ENCODE peak calls at places on chromosomes 11 and 22, in seven cellular contexts. U is H1, D is suprapubic skin, N is HepG2, L is sigmoid colon, H is K562, P is SK-N-SH. S is an unnamed sample.

GRCh38 chr22:32618461-32619140 is 144.0 kb downstream of the FBXO7 start:
- DNase-seq in U (no peak), D (no peak), N (no peak), L (peak), H (no peak), P (no peak), S (no peak)

GRCh38 chr11:64358907-64359711 is at the start of gene RPS6KA4:
- DNase-seq in U (no peak), D (no peak), N (no peak), L (no peak), H (peak), P (peak), S (peak)

GRCh38 chr11:12215192-12215591 is 104.8 kb downstream of the MICAL2 start:
- DNase-seq in U (no peak), D (no peak), N (no peak), L (no peak), H (no peak), P (no peak), S (no peak)

GRCh38 chr11:86486261-86487030 is 111.8 kb downstream of the CCDC81 start:
- DNase-seq in U (no peak), D (no peak), N (no peak), L (no peak), H (no peak), P (no peak), S (no peak)

GRCh38 chr11:17389205-17389956 is 922 bp upstream of the KCNJ11 start:
- DNase-seq in U (peak), D (no peak), N (peak), L (peak), H (peak), P (peak), S (peak)

GRCh38 chr22:36363378-36363931 is 24.3 kb downstream of the MYH9 start:
- DNase-seq in U (no peak), D (no peak), N (peak), L (no peak), H (no peak), P (no peak), S (peak)

GRCh38 chr22:40240160-40240559 is 62.4 kb downstream of the TNRC6B start:
- DNase-seq in U (no peak), D (no peak), N (no peak), L (no peak), H (peak), P (no peak), S (no peak)

GRCh38 chr11:130269544-130269943 is 45.2 kb downstream of the ZBTB44 start:
- DNase-seq in U (no peak), D (no peak), N (no peak), L (no peak), H (no peak), P (no peak), S (no peak)

GRCh38 chr11:86571273-86571948 is 101.0 kb downstream of the ME3 start:
- DNase-seq in U (peak), D (no peak), N (peak), L (no peak), H (peak), P (peak), S (no peak)

GRCh38 chr11:36002196-36002595 is 58.3 kb downstream of the LDLRAD3 start:
- DNase-seq in U (peak), D (no peak), N (no peak), L (no peak), H (no peak), P (no peak), S (no peak)

GRCh38 chr11:68810164-68810563 is 31.6 kb downstream of the CPT1A start:
- DNase-seq in U (no peak), D (no peak), N (no peak), L (no peak), H (no peak), P (peak), S (peak)

GRCh38 chr11:126637800-126638175 is 282.3 kb downstream of the ST3GAL4 start:
- DNase-seq in U (no peak), D (no peak), N (no peak), L (no peak), H (no peak), P (no peak), S (no peak)

GRCh38 chr11:63586451-63587166 is 23.4 kb upstream of the PLAAT2 start:
- DNase-seq in U (no peak), D (no peak), N (peak), L (no peak), H (no peak), P (no peak), S (no peak)

GRCh38 chr11:74932797-74933196 is 16.1 kb downstream of the XRRA1 start:
- DNase-seq in U (no peak), D (no peak), N (no peak), L (no peak), H (no peak), P (no peak), S (no peak)

GRCh38 chr22:21043856-21044535 is 1.8 kb upstream of the LRRC74B start:
- DNase-seq in U (no peak), D (no peak), N (no peak), L (no peak), H (no peak), P (no peak), S (no peak)

GRCh38 chr11:129410561-129410960 is 34.9 kb downstream of the BARX2 start:
- DNase-seq in U (no peak), D (no peak), N (no peak), L (no peak), H (no peak), P (no peak), S (no peak)

GRCh38 chr11:80595011-80595410 is 1154.2 kb upstream of the TENM4 start:
- DNase-seq in U (no peak), D (no peak), N (peak), L (no peak), H (no peak), P (no peak), S (no peak)

GRCh38 chr22:19962246-19962908 is 20.8 kb upstream of the TXNRD2 start:
- DNase-seq in U (peak), D (no peak), N (peak), L (peak), H (peak), P (peak), S (peak)

GRCh38 chr11:34570584-34570983 is 50.3 kb upstream of the EHF start:
- DNase-seq in U (no peak), D (no peak), N (no peak), L (no peak), H (no peak), P (peak), S (peak)

GRCh38 chr11:84476581-84476980 is 1150.6 kb downstream of the DLG2 start:
- DNase-seq in U (no peak), D (no peak), N (no peak), L (no peak), H (no peak), P (peak), S (no peak)

GRCh38 chr11:27700351-27701261 is at the start of gene BDNF:
- DNase-seq in U (no peak), D (no peak), N (no peak), L (no peak), H (no peak), P (peak), S (no peak)

GRCh38 chr11:3049430-3050243 is 7.6 kb downstream of the CARS1 start:
- DNase-seq in U (no peak), D (peak), N (no peak), L (peak), H (no peak), P (peak), S (peak)

GRCh38 chr11:4061700-4062099 is 32.9 kb upstream of the RRM1 start:
- DNase-seq in U (no peak), D (no peak), N (no peak), L (no peak), H (no peak), P (no peak), S (no peak)

GRCh38 chr11:70313945-70314344 is 43.5 kb downstream of the PPFIA1 start:
- DNase-seq in U (no peak), D (no peak), N (no peak), L (no peak), H (no peak), P (no peak), S (no peak)

GRCh38 chr11:113982306-113982705 is 7.4 kb downstream of the HTR3A start:
- DNase-seq in U (no peak), D (no peak), N (no peak), L (no peak), H (no peak), P (no peak), S (no peak)

GRCh38 chr11:2775626-2776350 is 76.0 kb upstream of the KCNQ1OT1 start:
- DNase-seq in U (no peak), D (peak), N (no peak), L (peak), H (no peak), P (no peak), S (peak)

GRCh38 chr22:48939441-48940265 is 888.0 kb downstream of the BRD1 start:
- DNase-seq in U (no peak), D (peak), N (no peak), L (peak), H (no peak), P (no peak), S (peak)

GRCh38 chr11:68357568-68357967 is 45.2 kb downstream of the LRP5 start:
- DNase-seq in U (no peak), D (no peak), N (no peak), L (no peak), H (no peak), P (no peak), S (no peak)

GRCh38 chr11:4203603-4204360 is 109.2 kb downstream of the RRM1 start:
- DNase-seq in U (no peak), D (no peak), N (no peak), L (no peak), H (peak), P (no peak), S (no peak)

GRCh38 chr11:95764267-95764898 is 25.2 kb downstream of the FAM76B start:
- DNase-seq in U (no peak), D (no peak), N (peak), L (no peak), H (peak), P (peak), S (no peak)

GRCh38 chr22:46233231-46233630 is 16.9 kb downstream of the CDPF1 start:
- DNase-seq in U (no peak), D (no peak), N (no peak), L (peak), H (no peak), P (no peak), S (no peak)

GRCh38 chr11:16902182-16902581 is 112.0 kb downstream of the PLEKHA7 start:
- DNase-seq in U (no peak), D (no peak), N (no peak), L (no peak), H (no peak), P (no peak), S (no peak)

GRCh38 chr22:27386186-27386585 is 415.4 kb downstream of the MN1 start:
- DNase-seq in U (no peak), D (peak), N (no peak), L (no peak), H (no peak), P (no peak), S (no peak)

GRCh38 chr11:47272706-47273105 is 2.8 kb downstream of the MADD start:
- DNase-seq in U (no peak), D (no peak), N (no peak), L (no peak), H (no peak), P (no peak), S (no peak)

GRCh38 chr22:48592488-48592887 is 1235.2 kb downstream of the BRD1 start:
- DNase-seq in U (no peak), D (no peak), N (no peak), L (no peak), H (no peak), P (no peak), S (no peak)

GRCh38 chr11:4589024-4589423 is 4.8 kb upstream of the OR52I1 start:
- DNase-seq in U (no peak), D (no peak), N (no peak), L (no peak), H (no peak), P (no peak), S (no peak)

GRCh38 chr11:16815047-16815767 is 76.8 kb downstream of the C11orf58 start:
- DNase-seq in U (no peak), D (peak), N (no peak), L (peak), H (no peak), P (no peak), S (peak)

GRCh38 chr22:48240165-48240934 is 1477.9 kb downstream of the TBC1D22A start:
- DNase-seq in U (no peak), D (no peak), N (no peak), L (no peak), H (peak), P (no peak), S (peak)

GRCh38 chr22:24466831-24467249 is 28.3 kb upstream of the UPB1 start:
- DNase-seq in U (no peak), D (no peak), N (no peak), L (no peak), H (peak), P (no peak), S (no peak)

GRCh38 chr22:38221407-38221806 is 19.6 kb downstream of the MAFF start:
- DNase-seq in U (no peak), D (no peak), N (no peak), L (no peak), H (no peak), P (no peak), S (no peak)

GRCh38 chr22:38220163-38220562 is 18.4 kb downstream of the MAFF start:
- DNase-seq in U (no peak), D (no peak), N (no peak), L (no peak), H (no peak), P (no peak), S (no peak)

GRCh38 chr22:38219644-38220043 is 17.9 kb downstream of the MAFF start:
- DNase-seq in U (no peak), D (no peak), N (no peak), L (no peak), H (no peak), P (peak), S (no peak)

GRCh38 chr22:38220653-38221386 is 19.0 kb downstream of the MAFF start:
- DNase-seq in U (no peak), D (no peak), N (no peak), L (no peak), H (no peak), P (no peak), S (no peak)

DNA sequence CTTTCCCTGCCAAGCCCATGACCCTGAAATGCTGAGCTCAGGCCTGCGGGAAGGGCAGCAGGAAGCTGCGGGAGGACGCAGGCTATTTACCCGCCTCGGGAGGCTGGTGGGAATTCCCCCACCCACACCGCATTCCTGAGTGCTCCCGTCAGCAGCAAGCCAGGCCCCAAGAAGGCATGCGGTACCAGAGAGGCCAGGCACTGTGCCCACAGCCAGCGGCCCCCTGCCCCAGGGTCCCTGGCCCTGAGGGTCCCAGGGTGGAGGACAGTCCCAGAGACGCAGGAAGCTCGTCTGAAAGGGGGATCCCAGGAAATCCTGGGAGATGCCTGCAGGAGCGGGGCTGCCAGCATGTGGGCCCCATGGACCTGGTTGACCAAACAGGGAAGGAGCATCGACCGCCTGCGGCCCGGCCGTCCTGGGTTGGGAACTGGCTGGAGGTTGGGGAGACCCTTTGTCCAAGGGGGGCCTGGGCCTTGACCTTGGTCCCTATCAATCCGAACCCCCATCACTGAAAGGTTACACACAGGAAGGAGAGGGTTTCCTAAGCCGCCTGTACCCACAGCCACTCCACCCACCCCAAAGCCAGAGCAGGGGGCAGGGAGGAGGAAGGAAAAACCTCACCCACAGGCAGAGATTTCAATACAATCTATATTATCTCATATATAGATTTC is 17.0 kb downstream of the MAFF start:
- DNase-seq in U (peak), D (no peak), N (peak), L (peak), H (no peak), P (no peak), S (peak)
- TF ChIP-seq EP300 in U (no peak), D (no peak), N (no peak), L (peak), H (no peak), P (no peak), S (peak)

DNA sequence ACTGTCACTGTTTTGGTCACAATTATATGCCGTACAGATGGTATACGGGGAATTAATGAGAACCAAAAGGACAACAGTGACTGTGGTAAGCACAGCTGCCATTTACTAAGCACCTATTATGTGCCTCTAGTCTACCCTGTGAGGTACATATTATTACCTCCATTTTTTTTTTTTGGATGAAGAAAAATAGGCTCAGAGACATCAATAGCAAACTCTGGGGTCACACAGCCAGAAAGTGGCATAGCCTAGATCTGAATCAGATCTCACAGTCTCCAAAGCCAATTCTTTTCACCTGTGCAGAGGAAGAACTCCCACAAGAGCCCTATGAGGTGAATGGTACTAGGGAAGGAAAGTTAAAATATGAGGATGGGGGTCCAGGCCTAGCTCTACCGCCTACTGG is 68.9 kb downstream of the USP35 start:
- DNase-seq in U (no peak), D (no peak), N (no peak), L (no peak), H (no peak), P (no peak), S (no peak)
- TF ChIP-seq POLR2AphosphoS5 in U (no peak), D (no peak), N (no peak), L (no peak), H (no peak), P (no peak), S (no peak)

DNA sequence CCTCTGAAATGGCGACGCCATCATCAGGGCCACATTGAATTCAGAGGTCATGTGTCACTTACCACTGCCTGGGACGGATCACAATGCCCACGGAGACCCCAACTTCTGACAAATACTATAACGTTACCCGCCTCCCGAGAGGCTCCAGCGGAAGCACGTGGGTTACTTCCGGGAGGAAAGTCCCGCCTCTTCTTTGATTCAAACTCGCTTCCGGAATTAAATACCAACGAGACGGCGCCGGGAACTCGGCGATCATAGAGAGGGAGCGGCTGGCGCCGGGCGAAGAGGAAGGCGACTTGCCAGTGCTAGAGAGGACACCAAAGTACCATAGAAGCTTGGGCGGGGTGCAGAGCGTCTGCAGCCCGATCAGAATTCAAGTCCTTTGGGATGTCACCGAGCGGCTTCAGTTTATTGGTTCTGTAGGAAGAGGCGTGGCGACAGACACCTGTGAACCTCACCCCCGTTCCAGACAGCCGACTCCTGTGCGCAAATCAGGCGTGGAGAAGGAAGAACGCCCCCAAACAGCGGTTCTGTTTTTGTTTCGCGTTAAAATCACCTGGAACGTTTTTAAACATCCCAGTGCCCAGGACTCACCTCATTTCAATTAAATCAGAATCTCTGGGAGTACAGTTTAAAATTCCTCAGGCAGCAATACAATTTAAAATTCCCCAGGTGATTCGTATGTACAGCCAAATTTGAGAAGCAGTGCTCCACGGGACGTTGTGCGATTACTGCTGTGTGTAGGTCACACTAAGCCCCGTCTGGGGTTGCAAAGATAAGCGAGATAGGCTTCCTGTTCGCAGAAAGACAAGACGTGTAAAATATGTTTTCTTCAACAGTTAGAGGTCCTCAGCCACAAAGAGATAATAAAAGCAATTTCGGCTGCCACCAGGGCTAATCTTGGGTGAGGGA is at the start of gene TIMM10:
- DNase-seq in U (peak), D (peak), N (peak), L (peak), H (peak), P (peak), S (peak)
- TF ChIP-seq EP300 in U (no peak), D (no peak), N (peak), L (no peak), H (peak), P (peak), S (no peak)

GRCh38 chr11:92528051-92528450 is 303.4 kb downstream of the FAT3 start:
- DNase-seq in U (no peak), D (no peak), N (no peak), L (no peak), H (no peak), P (no peak), S (no peak)
- TF ChIP-seq POLR2AphosphoS5 in U (no peak), D (no peak), N (no peak), L (no peak), H (no peak), P (no peak), S (no peak)

GRCh38 chr11:19712281-19713220 is at the start of gene NAV2:
- DNase-seq in U (peak), D (peak), N (peak), L (peak), H (peak), P (peak), S (peak)
- TF ChIP-seq EP300 in U (no peak), D (no peak), N (no peak), L (peak), H (no peak), P (peak), S (peak)

GRCh38 chr11:8086571-8086970 is 5.6 kb downstream of the TUB start:
- DNase-seq in U (no peak), D (no peak), N (no peak), L (no peak), H (no peak), P (no peak), S (no peak)
- TF ChIP-seq POLR2AphosphoS5 in U (no peak), D (no peak), N (no peak), L (no peak), H (no peak), P (no peak), S (no peak)